ENCODE peak calls at places on chromosomes 7 and 10, in nine cellular contexts. G, K, E, Q, P, Z, H, T and N are unnamed samples.

GRCh38 chr10:3886191-3886590 is 101.2 kb upstream of the KLF6 start:
- DNase-seq in Z (peak), G (no peak), Q (no peak), H (no peak), P (peak), E (peak), T (no peak), K (no peak), N (peak)

GRCh38 chr7:5754981-5755599 is 26.4 kb downstream of the RNF216 start:
- DNase-seq in K (no peak), E (no peak), P (no peak), T (no peak), H (no peak), Z (no peak), Q (no peak), G (no peak), N (no peak)

GRCh38 chr10:122417667-122418066 is 36.8 kb upstream of the ARMS2 start:
- DNase-seq in E (no peak), T (no peak), Q (no peak), P (no peak), Z (no peak), K (no peak), G (no peak), H (no peak), N (no peak)

GRCh38 chr7:39587393-39587792 is 21.2 kb downstream of the YAE1 start:
- DNase-seq in G (no peak), T (no peak), Q (no peak), Z (no peak), K (no peak), P (no peak), H (no peak), E (no peak), N (no peak)

GRCh38 chr7:75814407-75814947 is 871 bp upstream of the CCL24 start:
- DNase-seq in Q (no peak), T (no peak), P (no peak), G (no peak), Z (no peak), K (no peak), E (no peak), H (no peak), N (no peak)

GRCh38 chr10:84395581-84395980 is 67.2 kb downstream of the CCSER2 start:
- DNase-seq in P (no peak), K (no peak), H (no peak), G (no peak), T (no peak), Q (no peak), Z (no peak), E (no peak), N (no peak)

GRCh38 chr10:49322371-49323170 is 23.6 kb downstream of the C10orf71 start:
- DNase-seq in P (no peak), T (no peak), Q (no peak), H (no peak), E (no peak), G (no peak), Z (no peak), K (no peak), N (no peak)

GRCh38 chr7:141073173-141073640 is 657 bp upstream of the TMEM178B start:
- DNase-seq in Q (peak), H (no peak), K (no peak), T (no peak), G (peak), Z (peak), P (peak), E (no peak), N (no peak)

GRCh38 chr7:97480700-97481410 is 251.0 kb upstream of the TAC1 start:
- DNase-seq in P (no peak), Q (no peak), T (no peak), E (no peak), Z (no peak), G (no peak), K (no peak), H (no peak), N (no peak)

GRCh38 chr10:124569623-124570470 is 108.2 kb downstream of the LHPP start:
- DNase-seq in K (no peak), E (no peak), H (no peak), P (no peak), Q (no peak), Z (no peak), T (no peak), G (no peak), N (no peak)

GRCh38 chr7:70134029-70134445 is 535.8 kb downstream of the AUTS2 start:
- DNase-seq in Z (no peak), K (peak), P (no peak), G (no peak), H (no peak), T (peak), E (no peak), Q (peak), N (no peak)

GRCh38 chr10:36172054-36172531 is 530.0 kb upstream of the FZD8 start:
- DNase-seq in Z (no peak), K (peak), P (no peak), T (peak), E (no peak), Q (no peak), H (no peak), G (no peak), N (no peak)

GRCh38 chr10:72171175-72171630 is 44.6 kb upstream of the ANAPC16 start:
- DNase-seq in G (no peak), P (no peak), T (peak), H (no peak), Z (no peak), K (peak), E (no peak), Q (no peak), N (no peak)

GRCh38 chr7:111871283-111871682 is 309.0 kb upstream of the IMMP2L start:
- DNase-seq in H (no peak), E (no peak), Z (no peak), P (no peak), G (no peak), K (no peak), T (no peak), Q (no peak), N (no peak)

GRCh38 chr7:29332875-29333482 is 138.4 kb downstream of the CHN2 start:
- DNase-seq in E (no peak), P (no peak), H (no peak), Q (peak), G (no peak), T (no peak), Z (no peak), K (no peak), N (no peak)

GRCh38 chr10:79063071-79063491 is 5.7 kb upstream of the ZMIZ1 start:
- DNase-seq in G (no peak), K (no peak), E (peak), Z (no peak), H (no peak), T (no peak), P (no peak), Q (no peak), N (no peak)

GRCh38 chr7:68547181-68547580 is 1051.1 kb upstream of the AUTS2 start:
- DNase-seq in T (no peak), P (no peak), Z (no peak), H (no peak), K (no peak), G (no peak), E (no peak), Q (no peak), N (no peak)

GRCh38 chr7:93133020-93133419 is 15.2 kb downstream of the SAMD9L start:
- DNase-seq in K (no peak), Q (no peak), P (no peak), H (no peak), E (no peak), Z (no peak), G (no peak), T (no peak), N (no peak)

GRCh38 chr7:151429555-151430331 is 10.2 kb downstream of the CRYGN start:
- DNase-seq in H (peak), Q (no peak), E (no peak), Z (no peak), G (peak), P (no peak), K (peak), T (no peak), N (no peak)

GRCh38 chr7:118311121-118311803 is 86.8 kb downstream of the ANKRD7 start:
- DNase-seq in H (no peak), K (peak), Z (no peak), Q (no peak), T (peak), E (no peak), G (no peak), P (no peak), N (no peak)